ENCODE peak calls at places on chromosomes 6 and 20, in nine cellular contexts. O is A549, W is endothelial cell of umbilical vein, I is HCT116, K is HepG2, S is GM12878, L is H1, V is SK-N-SH, F is K562. P is an unnamed sample.

GRCh38 chr20:58140787-58141396 is 87.6 kb downstream of the ANKRD60 start:
- DNase-seq in F (no peak), K (no peak), W (no peak), I (no peak), S (no peak), V (no peak), L (no peak), O (no peak), P (no peak)

GRCh38 chr6:39058471-39059147 is 10.0 kb downstream of the GLP1R start:
- DNase-seq in F (no peak), I (no peak), K (no peak), S (no peak), V (no peak), W (no peak), L (no peak), O (no peak), P (no peak)

GRCh38 chr20:62666736-62667529 is 24.6 kb downstream of the SLCO4A1 start:
- DNase-seq in V (no peak), S (no peak), O (no peak), K (peak; percentile 100), F (no peak), L (no peak), I (no peak), W (peak; percentile 76), P (no peak)

GRCh38 chr6:30206799-30207618 is 6.2 kb downstream of the TRIM26 start:
- DNase-seq in W (peak; percentile 8), K (peak; percentile 95), I (no peak), L (no peak), F (no peak), V (no peak), O (peak; percentile 41), S (no peak), P (no peak)

GRCh38 chr6:143333749-143334520 is 116.6 kb downstream of the ADAT2 start:
- DNase-seq in S (no peak), I (no peak), K (no peak), F (no peak), W (no peak), L (no peak), V (no peak), O (no peak), P (no peak)

GRCh38 chr6:16583151-16583762 is 178.0 kb downstream of the ATXN1 start:
- DNase-seq in L (no peak), K (no peak), F (no peak), S (no peak), W (no peak), O (no peak), I (no peak), V (no peak), P (no peak)

GRCh38 chr20:24789877-24790276 is 159.2 kb upstream of the CST7 start:
- DNase-seq in I (no peak), O (no peak), S (no peak), V (no peak), K (no peak), F (no peak), W (no peak), L (no peak), P (no peak)

GRCh38 chr6:21935561-21936028 is 342.0 kb downstream of the SOX4 start:
- DNase-seq in I (peak; percentile 27), K (peak; percentile 36), F (peak; percentile 36), O (peak; percentile 41), S (no peak), V (no peak), L (peak; percentile 33), W (no peak), P (peak; percentile 71)

GRCh38 chr6:5208039-5208438 is 52.7 kb downstream of the LYRM4 start:
- DNase-seq in I (no peak), W (no peak), L (no peak), V (no peak), S (no peak), K (no peak), F (no peak), O (no peak), P (no peak)

GRCh38 chr20:63911171-63911570 is 16.2 kb downstream of the DNAJC5 start:
- DNase-seq in I (peak; percentile 12), L (no peak), W (no peak), K (no peak), F (no peak), S (no peak), V (no peak), O (no peak), P (no peak)

GRCh38 chr6:116206231-116206903 is 47.5 kb downstream of the TSPYL4 start:
- DNase-seq in K (no peak), L (no peak), O (no peak), W (no peak), F (no peak), S (no peak), I (no peak), V (no peak), P (no peak)

GRCh38 chr6:108876929-108877775 is 28.9 kb downstream of the ARMC2 start:
- DNase-seq in S (no peak), V (no peak), K (no peak), L (no peak), F (no peak), I (no peak), O (no peak), W (no peak), P (no peak)

GRCh38 chr6:108080010-108080780 is 5.7 kb upstream of the OSTM1 start:
- DNase-seq in W (no peak), I (no peak), V (no peak), L (peak; percentile 31), K (no peak), O (peak; percentile 16), S (no peak), F (no peak), P (peak; percentile 46)

GRCh38 chr6:91376686-91377085 is 789.8 kb upstream of the MAP3K7 start:
- DNase-seq in V (no peak), W (no peak), F (no peak), O (no peak), S (no peak), L (no peak), K (no peak), I (no peak), P (peak; percentile 11)

GRCh38 chr20:61121661-61122060 is 130.4 kb upstream of the CDH4 start:
- DNase-seq in S (no peak), K (no peak), O (no peak), F (no peak), L (no peak), I (no peak), V (no peak), W (no peak), P (no peak)

GRCh38 chr6:34237722-34238506 is 1.2 kb downstream of the HMGA1 start:
- DNase-seq in K (peak; percentile 59), W (no peak), L (no peak), S (no peak), O (peak; percentile 62), F (peak; percentile 84), I (no peak), V (peak; percentile 91), P (peak; percentile 54)

GRCh38 chr6:34238507-34239239 is 2.0 kb downstream of the HMGA1 start:
- DNase-seq in L (no peak), S (no peak), I (no peak), K (no peak), V (peak; percentile 59), W (no peak), O (no peak), F (no peak), P (no peak)

GRCh38 chr6:34235605-34236422 is 859 bp upstream of the HMGA1 start:
- DNase-seq in V (no peak), K (no peak), O (peak; percentile 75), S (no peak), W (peak; percentile 86), L (no peak), F (peak; percentile 29), I (no peak), P (peak; percentile 91)

GRCh38 chr6:34236423-34237315 is at the start of gene HMGA1:
- DNase-seq in V (peak; percentile 99), L (no peak), O (peak; percentile 90), K (peak; percentile 81), W (peak; percentile 88), I (no peak), S (peak; percentile 51), F (peak; percentile 89), P (peak; percentile 88)

DNA sequence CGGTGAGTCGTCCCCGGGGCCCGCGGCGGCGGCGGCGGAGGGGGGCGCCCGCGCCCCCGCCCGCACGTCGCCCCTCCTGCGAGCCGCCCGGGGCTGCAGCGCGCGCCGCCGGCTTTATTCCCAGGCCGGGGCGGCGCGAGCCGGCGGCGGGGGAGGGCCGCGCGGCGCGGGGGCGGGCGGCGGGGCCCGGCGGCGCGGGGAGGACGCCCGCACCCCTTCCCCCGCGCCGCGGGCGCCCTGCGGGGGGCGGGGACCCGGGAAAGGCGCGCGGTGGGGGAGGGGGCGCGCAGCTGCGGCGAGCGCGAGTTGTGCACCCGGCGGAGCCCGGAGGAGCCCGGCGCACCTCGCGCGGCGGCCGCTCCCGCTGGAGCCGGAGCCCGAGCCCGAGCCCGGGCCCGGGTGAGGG is 646 bp downstream of the HMGA1 start:
- DNase-seq in L (no peak), S (no peak), V (peak; percentile 87), I (no peak), F (peak; percentile 83), O (no peak), W (no peak), K (no peak), P (no peak)
- TF ChIP-seq MAX in L (no peak), S (no peak), V (no peak), I (no peak), F (no peak), O (no peak), W (no peak), K (no peak), P (no peak)

GRCh38 chr6:142187209-142187608 is 40.1 kb downstream of the VTA1 start:
- DNase-seq in L (no peak), O (peak; percentile 24), I (no peak), K (no peak), V (no peak), W (peak; percentile 78), F (no peak), S (no peak), P (no peak)

GRCh38 chr6:142184332-142184731 is 37.3 kb downstream of the VTA1 start:
- DNase-seq in V (no peak), K (no peak), O (no peak), I (no peak), L (no peak), F (no peak), S (no peak), W (no peak), P (no peak)
- TF ChIP-seq MAX in V (no peak), K (no peak), O (no peak), I (no peak), L (no peak), F (no peak), S (no peak), W (no peak), P (no peak)

GRCh38 chr6:44512868-44513641 is 125.5 kb downstream of the CDC5L start:
- DNase-seq in L (no peak), S (no peak), V (no peak), K (no peak), I (peak; percentile 12), W (peak; percentile 17), F (no peak), O (no peak), P (no peak)
- TF ChIP-seq MAX in L (no peak), S (no peak), V (no peak), K (no peak), I (no peak), W (no peak), F (no peak), O (no peak), P (no peak)

DNA sequence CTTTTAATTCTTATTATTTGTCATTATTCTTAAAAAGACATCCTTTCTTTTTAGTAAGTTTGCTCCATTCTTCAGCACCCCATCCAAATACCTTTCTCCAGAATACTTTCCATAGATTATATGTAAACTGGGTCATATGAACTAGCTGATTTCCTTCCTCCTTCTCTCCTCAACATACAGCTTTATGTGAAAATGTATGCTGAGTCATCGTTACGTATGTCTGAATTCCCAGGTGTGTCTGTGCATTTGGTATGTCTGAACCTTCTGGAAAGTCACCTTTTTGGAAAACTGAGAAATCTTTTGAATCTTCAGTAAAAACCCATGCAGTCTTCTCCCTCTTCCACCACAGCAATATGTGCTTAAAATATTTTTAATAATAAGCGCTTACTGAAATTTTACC is 264.5 kb downstream of the EYA4 start:
- DNase-seq in O (no peak), F (no peak), S (no peak), V (no peak), W (no peak), L (no peak), K (no peak), I (no peak), P (no peak)
- TF ChIP-seq MAX in O (no peak), F (no peak), S (no peak), V (no peak), W (no peak), L (no peak), K (no peak), I (no peak), P (no peak)